ENCODE peak calls at places on chromosomes 6 and 20, in eight cellular contexts. Y, D, P, O, R, X, Q and Z are unnamed samples.

GRCh38 chr6:118893095-118893881 is 664 bp upstream of the ASF1A start:
- DNase-seq in P (no peak), Y (peak; percentile 36), D (peak; percentile 65), X (peak; percentile 36), Q (no peak), R (peak; percentile 83), O (peak; percentile 44), Z (no peak)

GRCh38 chr6:123997223-123997622 is 193.6 kb downstream of the NKAIN2 start:
- DNase-seq in D (no peak), O (no peak), R (peak; percentile 99), Y (no peak), P (no peak), Q (no peak), X (no peak), Z (no peak)

GRCh38 chr6:113120214-113120576 is 737.0 kb upstream of the MARCKS start:
- DNase-seq in D (peak; percentile 26), O (no peak), P (no peak), Y (no peak), Q (no peak), X (no peak), R (no peak), Z (no peak)

GRCh38 chr6:56490994-56491393 is 151.7 kb downstream of the DST start:
- DNase-seq in R (no peak), Q (no peak), O (no peak), P (no peak), D (no peak), Y (no peak), X (no peak), Z (no peak)

GRCh38 chr6:150079604-150080003 is 10.7 kb upstream of the ULBP3 start:
- DNase-seq in X (no peak), P (no peak), D (peak; percentile 35), Q (no peak), Y (no peak), R (no peak), O (no peak), Z (no peak)

GRCh38 chr6:142912125-142912524 is 32.9 kb downstream of the HIVEP2 start:
- DNase-seq in Y (no peak), R (no peak), Q (no peak), X (no peak), P (no peak), D (no peak), O (no peak), Z (no peak)

GRCh38 chr6:138454976-138455706 is 44.2 kb downstream of the NHSL1 start:
- DNase-seq in O (no peak), R (no peak), D (no peak), Q (no peak), P (peak; percentile 17), X (peak; percentile 54), Y (peak; percentile 56), Z (no peak)

GRCh38 chr20:10671221-10671849 is 2.5 kb downstream of the JAG1 start:
- DNase-seq in D (peak; percentile 93), O (no peak), Y (peak; percentile 44), Q (peak; percentile 95), R (no peak), P (no peak), X (no peak), Z (peak; percentile 27)

GRCh38 chr6:72849346-72849745 is 227.5 kb downstream of the KCNQ5 start:
- DNase-seq in Y (no peak), R (no peak), O (no peak), Q (no peak), D (no peak), P (no peak), X (no peak), Z (no peak)

GRCh38 chr20:21353236-21353635 is 44.1 kb downstream of the NKX2-4 start:
- DNase-seq in R (no peak), X (no peak), Q (no peak), O (no peak), P (no peak), Y (no peak), D (no peak), Z (no peak)

GRCh38 chr20:43680976-43681375 is 14.1 kb downstream of the MYBL2 start:
- DNase-seq in O (no peak), Y (no peak), Q (no peak), D (no peak), P (no peak), R (no peak), X (no peak), Z (no peak)

GRCh38 chr20:61661025-61661424 is 404.7 kb downstream of the TAF4 start:
- DNase-seq in R (no peak), O (no peak), Q (no peak), D (no peak), P (no peak), X (no peak), Y (no peak), Z (no peak)

GRCh38 chr20:43988867-43989266 is 74.2 kb downstream of the TOX2 start:
- DNase-seq in D (no peak), X (no peak), Y (no peak), Q (no peak), P (no peak), O (no peak), R (no peak), Z (no peak)

GRCh38 chr6:54083301-54083700 is 27.9 kb upstream of the MLIP start:
- DNase-seq in R (no peak), D (no peak), X (no peak), Q (no peak), Y (no peak), P (no peak), O (peak; percentile 65), Z (no peak)

GRCh38 chr20:25047766-25048165 is 10.2 kb downstream of the ACSS1 start:
- DNase-seq in X (no peak), Q (peak; percentile 41), D (no peak), O (no peak), R (no peak), P (no peak), Y (no peak), Z (no peak)

GRCh38 chr20:32363492-32363891 is 5.4 kb downstream of the ASXL1 start:
- DNase-seq in P (no peak), X (no peak), Q (no peak), D (no peak), Y (no peak), R (no peak), O (no peak), Z (no peak)

GRCh38 chr6:129598244-129599187 is 111.5 kb downstream of the ARHGAP18 start:
- DNase-seq in Q (no peak), O (no peak), P (no peak), D (peak; percentile 86), X (no peak), Y (no peak), R (peak; percentile 34), Z (peak; percentile 57)

GRCh38 chr20:49647509-49647908 is 66.2 kb downstream of the B4GALT5 start:
- DNase-seq in P (no peak), X (no peak), D (no peak), O (no peak), Y (no peak), Q (no peak), R (no peak), Z (no peak)

GRCh38 chr6:130882370-130882769 is 55.2 kb downstream of the SMLR1 start:
- DNase-seq in Y (no peak), D (peak; percentile 70), P (no peak), Q (no peak), O (no peak), X (no peak), R (no peak), Z (no peak)

GRCh38 chr20:31987744-31988143 is 19.8 kb downstream of the XKR7 start:
- DNase-seq in Y (no peak), P (no peak), R (no peak), O (no peak), X (no peak), Q (no peak), D (no peak), Z (no peak)

GRCh38 chr6:157239148-157239547 is 84.2 kb downstream of the TMEM242 start:
- DNase-seq in Q (no peak), Y (no peak), R (no peak), X (no peak), D (no peak), O (no peak), P (no peak), Z (no peak)

GRCh38 chr20:49508435-49509199 is 26.1 kb upstream of the KCNB1 start:
- DNase-seq in O (no peak), R (no peak), D (peak; percentile 86), Y (no peak), P (no peak), Q (no peak), X (no peak), Z (no peak)

GRCh38 chr20:63837134-63837429 is 6.0 kb upstream of the ZBTB46 start:
- DNase-seq in D (no peak), Q (no peak), R (no peak), X (no peak), O (no peak), P (no peak), Y (no peak), Z (no peak)

GRCh38 chr6:113464959-113465358 is 392.2 kb upstream of the MARCKS start:
- DNase-seq in Q (peak; percentile 74), D (peak; percentile 10), X (no peak), R (no peak), Y (no peak), O (no peak), P (no peak), Z (no peak)